ENCODE peak calls at places on chromosomes 3 and 15, in nine cellular contexts. One of them, this sample, is unnamed.

GRCh38 chr15:81288616-81289015 is 35.3 kb downstream of the STARD5 start:
- DNase-seq in neural crest cell: no peak
- DNase-seq in activated CD4-positive, alpha-beta memory T cell treated with anti-CD3 and anti-CD28 coated beads for 36 hours: no peak
- DNase-seq in osteoblast: no peak
- DNase-seq in sciatic nerve: no peak
- DNase-seq in lung: no peak
- DNase-seq in right cardiac atrium: no peak
- DNase-seq in NCI-H460: no peak
- DNase-seq in heart right ventricle: no peak
- DNase-seq in this sample: no peak

GRCh38 chr15:66765478-66766281 is 63.6 kb downstream of the SMAD6 start:
- DNase-seq in neural crest cell: no peak
- DNase-seq in activated CD4-positive, alpha-beta memory T cell treated with anti-CD3 and anti-CD28 coated beads for 36 hours: no peak
- DNase-seq in osteoblast: peak
- DNase-seq in sciatic nerve: no peak
- DNase-seq in lung: peak
- DNase-seq in right cardiac atrium: peak
- DNase-seq in NCI-H460: no peak
- DNase-seq in heart right ventricle: no peak
- DNase-seq in this sample: no peak

GRCh38 chr15:85646538-85647091 is 148.1 kb downstream of the KLHL25 start:
- DNase-seq in neural crest cell: no peak
- DNase-seq in activated CD4-positive, alpha-beta memory T cell treated with anti-CD3 and anti-CD28 coated beads for 36 hours: peak
- DNase-seq in osteoblast: peak
- DNase-seq in sciatic nerve: no peak
- DNase-seq in lung: no peak
- DNase-seq in right cardiac atrium: no peak
- DNase-seq in NCI-H460: no peak
- DNase-seq in heart right ventricle: no peak
- DNase-seq in this sample: no peak

GRCh38 chr15:51782357-51782896 is 31.0 kb downstream of the TMOD2 start:
- DNase-seq in neural crest cell: no peak
- DNase-seq in activated CD4-positive, alpha-beta memory T cell treated with anti-CD3 and anti-CD28 coated beads for 36 hours: no peak
- DNase-seq in osteoblast: no peak
- DNase-seq in sciatic nerve: no peak
- DNase-seq in lung: no peak
- DNase-seq in right cardiac atrium: no peak
- DNase-seq in NCI-H460: no peak
- DNase-seq in heart right ventricle: no peak
- DNase-seq in this sample: no peak

GRCh38 chr15:96230557-96231181 is 99.8 kb upstream of the NR2F2 start:
- DNase-seq in neural crest cell: no peak
- DNase-seq in activated CD4-positive, alpha-beta memory T cell treated with anti-CD3 and anti-CD28 coated beads for 36 hours: no peak
- DNase-seq in osteoblast: peak
- DNase-seq in sciatic nerve: no peak
- DNase-seq in lung: no peak
- DNase-seq in right cardiac atrium: no peak
- DNase-seq in NCI-H460: peak
- DNase-seq in heart right ventricle: no peak
- DNase-seq in this sample: no peak

GRCh38 chr15:80789296-80789695 is 10.1 kb downstream of the CEMIP start:
- DNase-seq in neural crest cell: no peak
- DNase-seq in activated CD4-positive, alpha-beta memory T cell treated with anti-CD3 and anti-CD28 coated beads for 36 hours: no peak
- DNase-seq in osteoblast: peak
- DNase-seq in sciatic nerve: no peak
- DNase-seq in lung: no peak
- DNase-seq in right cardiac atrium: no peak
- DNase-seq in NCI-H460: no peak
- DNase-seq in heart right ventricle: no peak
- DNase-seq in this sample: no peak

GRCh38 chr3:99777210-99777549 is 40.5 kb upstream of the CMSS1 start:
- DNase-seq in neural crest cell: no peak
- DNase-seq in activated CD4-positive, alpha-beta memory T cell treated with anti-CD3 and anti-CD28 coated beads for 36 hours: no peak
- DNase-seq in osteoblast: no peak
- DNase-seq in sciatic nerve: no peak
- DNase-seq in lung: no peak
- DNase-seq in right cardiac atrium: no peak
- DNase-seq in NCI-H460: no peak
- DNase-seq in heart right ventricle: no peak
- DNase-seq in this sample: no peak

GRCh38 chr3:45677045-45677436 is 12.2 kb upstream of the SACM1L start:
- DNase-seq in neural crest cell: no peak
- DNase-seq in activated CD4-positive, alpha-beta memory T cell treated with anti-CD3 and anti-CD28 coated beads for 36 hours: peak
- DNase-seq in osteoblast: no peak
- DNase-seq in sciatic nerve: no peak
- DNase-seq in lung: peak
- DNase-seq in right cardiac atrium: no peak
- DNase-seq in NCI-H460: no peak
- DNase-seq in heart right ventricle: peak
- DNase-seq in this sample: no peak

GRCh38 chr15:60945196-60945595 is 283.9 kb downstream of the RORA start:
- DNase-seq in neural crest cell: no peak
- DNase-seq in activated CD4-positive, alpha-beta memory T cell treated with anti-CD3 and anti-CD28 coated beads for 36 hours: no peak
- DNase-seq in osteoblast: peak
- DNase-seq in sciatic nerve: peak
- DNase-seq in lung: no peak
- DNase-seq in right cardiac atrium: peak
- DNase-seq in NCI-H460: no peak
- DNase-seq in heart right ventricle: peak
- DNase-seq in this sample: no peak

GRCh38 chr15:48667701-48668100 is 22.2 kb upstream of the FBN1 start:
- DNase-seq in neural crest cell: no peak
- DNase-seq in activated CD4-positive, alpha-beta memory T cell treated with anti-CD3 and anti-CD28 coated beads for 36 hours: no peak
- DNase-seq in osteoblast: peak
- DNase-seq in sciatic nerve: no peak
- DNase-seq in lung: no peak
- DNase-seq in right cardiac atrium: no peak
- DNase-seq in NCI-H460: no peak
- DNase-seq in heart right ventricle: no peak
- DNase-seq in this sample: no peak

GRCh38 chr15:90680371-90680935 is 36.7 kb upstream of the BLM start:
- DNase-seq in neural crest cell: no peak
- DNase-seq in activated CD4-positive, alpha-beta memory T cell treated with anti-CD3 and anti-CD28 coated beads for 36 hours: peak
- DNase-seq in osteoblast: peak
- DNase-seq in sciatic nerve: peak
- DNase-seq in lung: no peak
- DNase-seq in right cardiac atrium: no peak
- DNase-seq in NCI-H460: no peak
- DNase-seq in heart right ventricle: no peak
- DNase-seq in this sample: no peak

GRCh38 chr3:48826451-48826850 is 21.2 kb downstream of the PRKAR2A start:
- DNase-seq in neural crest cell: no peak
- DNase-seq in activated CD4-positive, alpha-beta memory T cell treated with anti-CD3 and anti-CD28 coated beads for 36 hours: no peak
- DNase-seq in osteoblast: peak
- DNase-seq in sciatic nerve: no peak
- DNase-seq in lung: no peak
- DNase-seq in right cardiac atrium: no peak
- DNase-seq in NCI-H460: no peak
- DNase-seq in heart right ventricle: no peak
- DNase-seq in this sample: no peak

GRCh38 chr3:155859859-155860258 is 5.6 kb upstream of the SLC33A1 start:
- DNase-seq in neural crest cell: no peak
- DNase-seq in activated CD4-positive, alpha-beta memory T cell treated with anti-CD3 and anti-CD28 coated beads for 36 hours: no peak
- DNase-seq in osteoblast: peak
- DNase-seq in sciatic nerve: no peak
- DNase-seq in lung: no peak
- DNase-seq in right cardiac atrium: no peak
- DNase-seq in NCI-H460: no peak
- DNase-seq in heart right ventricle: no peak
- DNase-seq in this sample: no peak

GRCh38 chr3:172256101-172256687 is 192.1 kb downstream of the GHSR start:
- DNase-seq in neural crest cell: no peak
- DNase-seq in activated CD4-positive, alpha-beta memory T cell treated with anti-CD3 and anti-CD28 coated beads for 36 hours: no peak
- DNase-seq in osteoblast: no peak
- DNase-seq in sciatic nerve: no peak
- DNase-seq in lung: no peak
- DNase-seq in right cardiac atrium: peak
- DNase-seq in NCI-H460: no peak
- DNase-seq in heart right ventricle: no peak
- DNase-seq in this sample: no peak

GRCh38 chr3:99471353-99472323 is 166.8 kb upstream of the COL8A1 start:
- DNase-seq in neural crest cell: no peak
- DNase-seq in activated CD4-positive, alpha-beta memory T cell treated with anti-CD3 and anti-CD28 coated beads for 36 hours: no peak
- DNase-seq in osteoblast: no peak
- DNase-seq in sciatic nerve: no peak
- DNase-seq in lung: no peak
- DNase-seq in right cardiac atrium: peak
- DNase-seq in NCI-H460: no peak
- DNase-seq in heart right ventricle: peak
- DNase-seq in this sample: no peak

GRCh38 chr3:183502782-183503181 is 52.7 kb downstream of the KLHL6 start:
- DNase-seq in neural crest cell: no peak
- DNase-seq in activated CD4-positive, alpha-beta memory T cell treated with anti-CD3 and anti-CD28 coated beads for 36 hours: no peak
- DNase-seq in osteoblast: no peak
- DNase-seq in sciatic nerve: peak
- DNase-seq in lung: no peak
- DNase-seq in right cardiac atrium: peak
- DNase-seq in NCI-H460: peak
- DNase-seq in heart right ventricle: no peak
- DNase-seq in this sample: peak

GRCh38 chr15:101052031-101052620 is 133.0 kb downstream of the LRRK1 start:
- DNase-seq in neural crest cell: peak
- DNase-seq in activated CD4-positive, alpha-beta memory T cell treated with anti-CD3 and anti-CD28 coated beads for 36 hours: no peak
- DNase-seq in osteoblast: peak
- DNase-seq in sciatic nerve: no peak
- DNase-seq in lung: no peak
- DNase-seq in right cardiac atrium: no peak
- DNase-seq in NCI-H460: no peak
- DNase-seq in heart right ventricle: no peak
- DNase-seq in this sample: no peak